ENCODE peak calls at places on chromosomes 12 and 14, in ten cellular contexts. Y, L, E, C, Z, A, Q, O, D and I are unnamed samples.

GRCh38 chr12:104888456-104888855 is 69.6 kb downstream of the SLC41A2 start:
- DNase-seq in Z (no peak), Y (no peak), O (no peak), C (no peak), Q (no peak), E (no peak), A (no peak), L (no peak), D (no peak), I (no peak)

GRCh38 chr12:1197264-1198018 is 206.4 kb downstream of the ERC1 start:
- DNase-seq in C (peak), D (no peak), A (no peak), Z (no peak), Y (no peak), E (no peak), L (no peak), O (no peak), Q (no peak), I (no peak)

GRCh38 chr14:80522936-80523335 is 311.6 kb upstream of the DIO2 start:
- DNase-seq in D (no peak), Q (no peak), E (no peak), Y (no peak), L (no peak), O (no peak), A (no peak), Z (no peak), C (peak), I (no peak)

GRCh38 chr12:110531741-110532333 is 29.7 kb downstream of the RAD9B start:
- DNase-seq in O (no peak), A (no peak), Y (no peak), L (no peak), D (no peak), Q (no peak), Z (no peak), E (no peak), C (peak), I (no peak)

GRCh38 chr14:36027354-36027753 is 149.2 kb downstream of the PTCSC3 start:
- DNase-seq in D (no peak), Z (no peak), Q (no peak), Y (no peak), O (no peak), C (no peak), E (no peak), A (no peak), L (no peak), I (no peak)

GRCh38 chr12:52676163-52676562 is 4.0 kb downstream of the KRT1 start:
- DNase-seq in Y (no peak), D (no peak), Z (no peak), L (no peak), Q (no peak), C (no peak), E (no peak), O (no peak), A (no peak), I (no peak)

GRCh38 chr12:92721130-92721529 is 18.3 kb downstream of the PLEKHG7 start:
- DNase-seq in L (no peak), Q (no peak), Z (no peak), C (no peak), E (no peak), A (no peak), D (no peak), O (no peak), Y (no peak), I (no peak)

GRCh38 chr14:58805605-58806358 is 168.0 kb downstream of the DACT1 start:
- DNase-seq in Z (no peak), L (no peak), O (no peak), E (no peak), C (no peak), A (no peak), Y (no peak), D (no peak), Q (no peak), I (no peak)

GRCh38 chr14:52315355-52315718 is 1.2 kb downstream of the PTGER2 start:
- DNase-seq in Q (no peak), D (no peak), Y (peak), O (peak), L (no peak), E (no peak), Z (no peak), A (no peak), C (no peak), I (no peak)

GRCh38 chr14:44170099-44170498 is 337.0 kb downstream of the FSCB start:
- DNase-seq in E (no peak), L (no peak), D (no peak), Y (no peak), O (no peak), Z (no peak), A (no peak), Q (no peak), C (peak), I (no peak)

GRCh38 chr12:51293693-51294092 is 23.5 kb upstream of the SMAGP start:
- DNase-seq in C (no peak), Q (no peak), Y (no peak), L (no peak), A (no peak), O (no peak), Z (no peak), D (no peak), E (no peak), I (no peak)

GRCh38 chr12:94309348-94309747 is 150.3 kb downstream of the CEP83 start:
- DNase-seq in A (no peak), O (no peak), Z (no peak), Y (no peak), L (no peak), D (no peak), E (no peak), C (no peak), Q (no peak), I (no peak)

GRCh38 chr12:89593873-89594272 is 68.0 kb upstream of the POC1B start:
- DNase-seq in O (no peak), L (no peak), E (no peak), C (no peak), Y (no peak), Q (no peak), Z (no peak), D (no peak), A (no peak), I (no peak)

GRCh38 chr12:6167327-6168280 is 32.6 kb upstream of the CD9 start:
- DNase-seq in D (peak), L (peak), Y (no peak), C (peak), Q (no peak), A (peak), O (no peak), E (no peak), Z (no peak), I (peak)

GRCh38 chr14:104221071-104221625 is 82.8 kb downstream of the KIF26A start:
- DNase-seq in O (no peak), Z (no peak), E (no peak), L (no peak), Q (no peak), C (no peak), A (no peak), Y (no peak), D (no peak), I (no peak)

GRCh38 chr12:24596768-24597388 is 352.0 kb downstream of the BCAT1 start:
- DNase-seq in Z (no peak), E (peak), Q (no peak), A (no peak), Y (no peak), C (peak), D (no peak), L (no peak), O (no peak), I (no peak)

GRCh38 chr14:77903233-77903632 is 103.3 kb downstream of the ADCK1 start:
- DNase-seq in A (no peak), Z (no peak), L (no peak), O (no peak), C (no peak), D (no peak), Q (no peak), E (no peak), Y (no peak), I (no peak)

GRCh38 chr14:20546877-20547276 is 14.0 kb downstream of the RNASE9 start:
- DNase-seq in C (no peak), E (no peak), D (no peak), O (no peak), Q (no peak), Z (no peak), A (no peak), Y (no peak), L (no peak), I (no peak)

GRCh38 chr12:105032703-105033357 is 46.7 kb downstream of the NOPCHAP1 start:
- DNase-seq in O (no peak), E (no peak), Q (no peak), C (no peak), D (no peak), L (no peak), Z (no peak), Y (no peak), A (no peak), I (no peak)

GRCh38 chr12:91133871-91134270 is 22.6 kb upstream of the LUM start:
- DNase-seq in A (no peak), D (no peak), L (no peak), C (peak), E (no peak), Q (no peak), Y (no peak), Z (no peak), O (no peak), I (no peak)